ENCODE peak calls at places on chromosomes 3 and 15, in nine cellular contexts. K, F, P, J, X, A, I, O and T are unnamed samples. For H3K27me3, the result is how much of the 10 kb centered on the place peaks cover.

GRCh38 chr3:64445318-64446300 is 220.3 kb upstream of the PRICKLE2 start:
- DNase-seq in K (peak), F (peak), P (no peak), J (peak), X (peak), A (peak), I (peak), O (no peak), T (peak)

GRCh38 chr3:107574650-107575049 is 51.9 kb downstream of the BBX start:
- DNase-seq in K (no peak), F (no peak), P (no peak), J (peak), X (peak), A (no peak), I (peak), O (no peak), T (no peak)

GRCh38 chr3:149163066-149163465 is 33.6 kb downstream of the HPS3 start:
- DNase-seq in K (no peak), F (no peak), P (no peak), J (no peak), X (no peak), A (no peak), I (no peak), O (no peak), T (no peak)

GRCh38 chr15:72584006-72584405 is 70.5 kb upstream of the GOLGA6B start:
- DNase-seq in K (no peak), F (no peak), P (no peak), J (peak), X (peak), A (no peak), I (peak), O (no peak), T (no peak)

GRCh38 chr15:73950479-73951043 is 24.3 kb downstream of the LOXL1 start:
- DNase-seq in K (peak), F (no peak), P (no peak), J (no peak), X (no peak), A (no peak), I (no peak), O (no peak), T (peak)

GRCh38 chr3:136831461-136831860 is 12.5 kb downstream of the SLC35G2 start:
- DNase-seq in K (no peak), F (no peak), P (no peak), J (peak), X (no peak), A (no peak), I (no peak), O (no peak), T (no peak)

GRCh38 chr15:68983821-68984517 is 30.5 kb upstream of the NOX5 start:
- DNase-seq in K (no peak), F (no peak), P (no peak), J (no peak), X (peak), A (no peak), I (peak), O (no peak), T (no peak)

GRCh38 chr3:140276698-140277097 is 341.7 kb downstream of the CLSTN2 start:
- DNase-seq in K (no peak), F (no peak), P (no peak), J (peak), X (peak), A (peak), I (peak), O (no peak), T (no peak)

GRCh38 chr3:62238003-62238402 is 135.3 kb downstream of the FEZF2 start:
- DNase-seq in K (no peak), F (no peak), P (no peak), J (no peak), X (no peak), A (no peak), I (no peak), O (no peak), T (no peak)

GRCh38 chr3:123330441-123330991 is 118.4 kb downstream of the ADCY5 start:
- DNase-seq in K (peak), F (peak), P (peak), J (no peak), X (no peak), A (no peak), I (no peak), O (no peak), T (peak)

GRCh38 chr15:79953951-79954444 is 17.0 kb downstream of the BCL2A1 start:
- DNase-seq in K (no peak), F (no peak), P (no peak), J (no peak), X (peak), A (no peak), I (no peak), O (no peak), T (no peak)

GRCh38 chr15:75661041-75661778 is 13.5 kb downstream of the SNX33 start:
- DNase-seq in K (peak), F (peak), P (peak), J (peak), X (peak), A (peak), I (peak), O (no peak), T (peak)

GRCh38 chr15:28075482-28076029 is 23.6 kb downstream of the OCA2 start:
- DNase-seq in K (no peak), F (no peak), P (no peak), J (no peak), X (no peak), A (no peak), I (no peak), O (no peak), T (no peak)

GRCh38 chr3:136802481-136802996 is 16.4 kb upstream of the SLC35G2 start:
- DNase-seq in K (no peak), F (no peak), P (no peak), J (no peak), X (peak), A (no peak), I (peak), O (no peak), T (no peak)

GRCh38 chr15:25181290-25182097 is 226.7 kb downstream of the SNRPN start:
- DNase-seq in K (peak), F (peak), P (peak), J (no peak), X (no peak), A (no peak), I (no peak), O (no peak), T (peak)

GRCh38 chr3:129597087-129597791 is 9.2 kb downstream of the PLXND1 start:
- DNase-seq in K (no peak), F (no peak), P (peak), J (no peak), X (peak), A (no peak), I (peak), O (no peak), T (peak)

GRCh38 chr3:50623840-50624474 is 7.0 kb downstream of the MAPKAPK3 start:
- DNase-seq in K (no peak), F (no peak), P (no peak), J (no peak), X (peak), A (no peak), I (peak), O (peak), T (no peak)

GRCh38 chr15:58889363-58889762 is 44.1 kb downstream of the SLTM start:
- DNase-seq in K (no peak), F (no peak), P (no peak), J (no peak), X (no peak), A (no peak), I (peak), O (no peak), T (no peak)

GRCh38 chr15:58933311-58934113 is at the start of gene SLTM:
- DNase-seq in K (peak), F (peak), P (peak), J (peak), X (peak), A (peak), I (peak), O (peak), T (peak)

GRCh38 chr3:55473788-55474187 is 13.3 kb downstream of the WNT5A start:
- DNase-seq in K (no peak), F (no peak), P (no peak), J (no peak), X (no peak), A (no peak), I (no peak), O (no peak), T (no peak)

GRCh38 chr3:159762981-159763465 is 225.6 kb upstream of the IL12A start:
- DNase-seq in K (peak), F (peak), P (peak), J (peak), X (peak), A (peak), I (peak), O (peak), T (peak)

GRCh38 chr3:50170689-50171088 is 15.6 kb downstream of the SEMA3F start:
- DNase-seq in K (no peak), F (no peak), P (peak), J (no peak), X (peak), A (peak), I (peak), O (no peak), T (peak)

GRCh38 chr3:54988302-54989022 is 60.6 kb upstream of the LRTM1 start:
- DNase-seq in K (no peak), F (peak), P (peak), J (no peak), X (peak), A (no peak), I (peak), O (no peak), T (no peak)

GRCh38 chr3:72285483-72285882 is 500.5 kb upstream of the PROK2 start:
- DNase-seq in K (no peak), F (no peak), P (no peak), J (no peak), X (no peak), A (no peak), I (no peak), O (no peak), T (no peak)

GRCh38 chr15:83106994-83107840 is at the start of gene TM6SF1:
- DNase-seq in K (peak), F (no peak), P (no peak), J (peak), X (no peak), A (no peak), I (no peak), O (peak), T (peak)

GRCh38 chr3:193780810-193781472 is 187.9 kb downstream of the OPA1 start:
- DNase-seq in K (peak), F (peak), P (peak), J (peak), X (peak), A (peak), I (peak), O (no peak), T (peak)

GRCh38 chr15:63021031-63021430 is 21.5 kb upstream of the TPM1 start:
- DNase-seq in K (no peak), F (no peak), P (no peak), J (no peak), X (no peak), A (no peak), I (no peak), O (no peak), T (no peak)

GRCh38 chr3:134594236-134594825 is 56.5 kb downstream of the KY start:
- DNase-seq in K (no peak), F (no peak), P (no peak), J (no peak), X (no peak), A (no peak), I (no peak), O (no peak), T (no peak)

GRCh38 chr3:182305881-182306665 is 487.2 kb upstream of the ATP11B start:
- DNase-seq in K (no peak), F (no peak), P (no peak), J (no peak), X (no peak), A (no peak), I (no peak), O (no peak), T (no peak)

GRCh38 chr3:132267594-132267993 is 49.6 kb upstream of the ACP3 start:
- DNase-seq in K (no peak), F (no peak), P (no peak), J (no peak), X (no peak), A (no peak), I (no peak), O (no peak), T (no peak)

GRCh38 chr3:163622384-163622783 is 1455.9 kb downstream of the SI start:
- DNase-seq in K (no peak), F (no peak), P (no peak), J (peak), X (no peak), A (no peak), I (no peak), O (no peak), T (no peak)

GRCh38 chr3:46865546-46865945 is 2.3 kb upstream of the MYL3 start:
- DNase-seq in K (no peak), F (no peak), P (peak), J (no peak), X (no peak), A (no peak), I (no peak), O (no peak), T (peak)

GRCh38 chr15:81189583-81190283 is 6.9 kb upstream of the IL16 start:
- DNase-seq in K (peak), F (peak), P (peak), J (no peak), X (peak), A (peak), I (peak), O (no peak), T (peak)

GRCh38 chr3:141486735-141487418 is at the start of gene RASA2:
- DNase-seq in K (peak), F (peak), P (peak), J (peak), X (peak), A (peak), I (peak), O (peak), T (peak)

GRCh38 chr15:99929266-99929665 is 196.0 kb upstream of the LYSMD4 start:
- DNase-seq in K (no peak), F (no peak), P (no peak), J (peak), X (no peak), A (no peak), I (no peak), O (no peak), T (peak)

GRCh38 chr3:175346573-175347356 is 487.6 kb downstream of the NAALADL2 start:
- DNase-seq in K (peak), F (peak), P (peak), J (no peak), X (peak), A (peak), I (peak), O (no peak), T (peak)

GRCh38 chr3:52225452-52226228 is at the start of gene TLR9:
- DNase-seq in K (no peak), F (no peak), P (no peak), J (no peak), X (no peak), A (no peak), I (no peak), O (no peak), T (no peak)

GRCh38 chr3:188801393-188801792 is 370.4 kb upstream of the TPRG1 start:
- DNase-seq in K (no peak), F (no peak), P (no peak), J (no peak), X (peak), A (no peak), I (peak), O (no peak), T (no peak)

GRCh38 chr3:188797045-188797444 is 374.7 kb upstream of the TPRG1 start:
- DNase-seq in K (no peak), F (no peak), P (no peak), J (peak), X (no peak), A (no peak), I (no peak), O (no peak), T (no peak)

GRCh38 chr3:188792788-188793187 is 379.0 kb upstream of the TPRG1 start:
- DNase-seq in K (peak), F (no peak), P (peak), J (peak), X (peak), A (no peak), I (peak), O (no peak), T (peak)

GRCh38 chr3:188796122-188796631 is 375.6 kb upstream of the TPRG1 start:
- DNase-seq in K (no peak), F (no peak), P (no peak), J (no peak), X (peak), A (no peak), I (peak), O (no peak), T (no peak)
- H3K27ac ChIP-seq in K (peak), F (no peak), P (peak), J (no peak), X (peak), A (no peak), I (peak), O (no peak), T (no peak)

GRCh38 chr3:184602406-184603155 is 41.0 kb downstream of the EPHB3 start:
- DNase-seq in K (no peak), F (peak), P (no peak), J (peak), X (no peak), A (no peak), I (no peak), O (no peak), T (peak)

GRCh38 chr3:184604956-184605290 is 43.3 kb downstream of the EPHB3 start:
- DNase-seq in K (no peak), F (no peak), P (no peak), J (no peak), X (no peak), A (no peak), I (no peak), O (no peak), T (no peak)

GRCh38 chr3:184604039-184604955 is 42.7 kb downstream of the EPHB3 start:
- DNase-seq in K (no peak), F (peak), P (no peak), J (peak), X (no peak), A (no peak), I (no peak), O (no peak), T (peak)

GRCh38 chr3:184601576-184602405 is 40.2 kb downstream of the EPHB3 start:
- DNase-seq in K (no peak), F (no peak), P (no peak), J (no peak), X (no peak), A (no peak), I (no peak), O (no peak), T (peak)

DNA sequence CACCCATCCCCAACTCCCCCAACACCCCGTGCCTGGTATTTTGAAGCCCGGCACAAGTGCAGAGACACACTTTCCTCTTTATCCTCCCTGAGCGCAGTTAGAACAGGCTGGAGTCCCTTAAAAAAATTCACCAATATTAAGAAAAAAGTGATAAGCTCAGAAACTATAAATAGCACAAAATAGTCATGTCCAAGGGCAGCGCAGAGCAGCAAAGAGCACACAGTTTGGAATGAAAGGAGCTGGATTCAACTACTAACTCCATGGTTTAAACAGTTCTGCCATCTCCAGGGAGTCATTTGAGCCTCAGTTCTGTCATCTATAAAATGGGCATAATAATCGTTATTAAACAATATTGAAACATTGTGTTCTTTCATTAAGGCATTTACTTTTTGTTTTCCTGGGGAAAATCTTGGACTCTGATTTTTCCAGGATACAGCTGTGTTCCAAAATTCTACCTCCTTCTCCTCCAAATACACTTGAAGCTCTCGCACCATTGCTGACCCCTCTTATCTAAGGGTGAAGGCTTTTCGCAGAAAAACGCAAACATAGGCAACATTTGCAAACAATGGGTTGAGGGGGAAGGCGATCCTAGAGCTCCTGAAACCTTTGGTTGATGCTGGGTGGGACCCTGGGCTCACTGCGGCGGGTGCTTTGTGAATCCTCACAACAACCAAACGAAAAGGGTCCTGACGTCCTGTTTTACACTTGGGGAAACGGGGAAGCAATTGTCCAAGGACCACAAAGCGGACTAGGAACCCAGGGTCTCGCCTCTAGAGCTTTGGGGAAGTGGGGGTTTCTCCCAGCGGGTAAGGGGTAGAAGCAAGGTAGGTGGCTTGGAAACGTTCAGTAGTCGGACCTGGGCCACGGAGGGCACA is 41.8 kb downstream of the EPHB3 start:
- DNase-seq in K (no peak), F (no peak), P (no peak), J (peak), X (no peak), A (no peak), I (no peak), O (no peak), T (no peak)
- H3K27me3 ChIP-seq in K (under half), F (under half), P (under half), J (under half), X (half or more), A (under half), I (under half), O (under half), T (under half)

GRCh38 chr15:60916032-60916673 is 312.9 kb downstream of the RORA start:
- DNase-seq in K (no peak), F (no peak), P (no peak), J (peak), X (no peak), A (no peak), I (no peak), O (no peak), T (no peak)
- H3K27ac ChIP-seq in K (no peak), F (no peak), P (peak), J (no peak), X (no peak), A (no peak), I (no peak), O (peak), T (no peak)

GRCh38 chr15:92159481-92159880 is 234.2 kb upstream of the ST8SIA2 start:
- DNase-seq in K (no peak), F (no peak), P (no peak), J (peak), X (no peak), A (no peak), I (no peak), O (no peak), T (no peak)
- H3K27me3 ChIP-seq in K (under half), F (under half), P (under half), J (under half), X (under half), A (under half), I (under half), O (under half), T (under half)

GRCh38 chr15:70763950-70764730 is 782 bp upstream of the UACA start:
- DNase-seq in K (no peak), F (no peak), P (no peak), J (no peak), X (no peak), A (no peak), I (no peak), O (peak), T (no peak)
- H3K27ac ChIP-seq in K (peak), F (no peak), P (peak), J (peak), X (peak), A (peak), I (peak), O (no peak), T (peak)

GRCh38 chr3:128490650-128491070 is 2.3 kb downstream of the GATA2 start:
- DNase-seq in K (no peak), F (no peak), P (no peak), J (peak), X (no peak), A (no peak), I (peak), O (no peak), T (no peak)

GRCh38 chr3:128488995-128489859 is 3.8 kb downstream of the GATA2 start:
- DNase-seq in K (no peak), F (no peak), P (peak), J (peak), X (no peak), A (no peak), I (peak), O (peak), T (peak)

GRCh38 chr3:128491071-128491899 is 1.7 kb downstream of the GATA2 start:
- DNase-seq in K (no peak), F (no peak), P (no peak), J (no peak), X (no peak), A (no peak), I (peak), O (no peak), T (no peak)

GRCh38 chr3:128488636-128488994 is 4.4 kb downstream of the GATA2 start:
- DNase-seq in K (no peak), F (no peak), P (no peak), J (peak), X (no peak), A (no peak), I (peak), O (no peak), T (no peak)

GRCh38 chr3:128489860-128490649 is 2.9 kb downstream of the GATA2 start:
- DNase-seq in K (peak), F (no peak), P (no peak), J (peak), X (no peak), A (no peak), I (peak), O (no peak), T (peak)
- H3K27me3 ChIP-seq in K (half or more), F (under half), P (half or more), J (half or more), X (under half), A (under half), I (half or more), O (half or more), T (under half)

GRCh38 chr3:105746226-105746996 is 122.4 kb downstream of the CBLB start:
- DNase-seq in K (no peak), F (no peak), P (no peak), J (peak), X (no peak), A (no peak), I (no peak), O (no peak), T (no peak)
- H3K27ac ChIP-seq in K (peak), F (no peak), P (peak), J (no peak), X (no peak), A (peak), I (no peak), O (no peak), T (no peak)